ENCODE peak calls at places on chromosomes 11 and 22, in nine cellular contexts. R is stimulated activated CD4-positive, alpha-beta T cell treated with anti-CD3 and anti-CD28 coated beads, Interleukin-15, amount 100 ng/mL, for 24 hours; J is GM04504; Y is left lobe of liver; V is brain pericyte; Q is LHCN-M2; X is germinal center; U is activated CD8-positive, alpha-beta memory T cell treated with anti-CD3 and anti-CD28 coated beads for 4 hours; W is activated CD4-positive, alpha-beta T cell treated with anti-CD3 and anti-CD28 coated beads, Interleukin-2, amount 50 U/mL, for 1 hour. F is an unnamed sample.

GRCh38 chr11:116882386-116882785 is 45.0 kb upstream of the APOA1 start:
- DNase-seq in Y (no peak), X (no peak), W (no peak), J (peak), Q (peak), U (no peak), V (no peak), R (peak), F (no peak)

GRCh38 chr22:43319661-43320486 is 23.3 kb downstream of the SCUBE1 start:
- DNase-seq in W (no peak), U (no peak), X (no peak), R (no peak), Q (no peak), Y (no peak), V (no peak), J (no peak), F (no peak)

GRCh38 chr11:120667281-120667680 is 155.7 kb downstream of the GRIK4 start:
- DNase-seq in U (no peak), V (no peak), Y (no peak), J (no peak), Q (no peak), R (peak), W (no peak), X (no peak), F (no peak)

GRCh38 chr11:2741006-2741376 is 41.2 kb upstream of the KCNQ1OT1 start:
- DNase-seq in Y (no peak), X (no peak), V (no peak), U (no peak), R (no peak), Q (no peak), W (no peak), J (no peak), F (no peak)

GRCh38 chr22:20867179-20868099 is 8.6 kb downstream of the SNAP29 start:
- DNase-seq in X (no peak), J (no peak), V (no peak), R (no peak), Y (peak), U (no peak), W (no peak), Q (no peak), F (no peak)

GRCh38 chr22:25235547-25236290 is 16.3 kb downstream of the CRYBB2 start:
- DNase-seq in U (peak), X (peak), Q (peak), R (peak), W (peak), Y (peak), J (peak), V (no peak), F (no peak)

GRCh38 chr22:37353839-37354238 is 71.5 kb downstream of the CYTH4 start:
- DNase-seq in Y (no peak), W (no peak), X (no peak), V (no peak), Q (peak), U (no peak), R (no peak), J (no peak), F (no peak)

GRCh38 chr22:45888221-45889092 is 88.5 kb downstream of the WNT7B start:
- DNase-seq in U (no peak), Y (no peak), W (no peak), J (no peak), V (no peak), R (no peak), Q (no peak), X (no peak), F (no peak)

GRCh38 chr11:36165638-36166389 is 123.4 kb downstream of the COMMD9 start:
- DNase-seq in R (no peak), V (no peak), W (no peak), J (no peak), X (no peak), Q (no peak), Y (no peak), U (no peak), F (no peak)

GRCh38 chr22:26182723-26183122 is 13.5 kb downstream of the SEZ6L start:
- DNase-seq in R (no peak), V (no peak), Q (no peak), X (no peak), W (no peak), J (no peak), Y (no peak), U (no peak), F (no peak)

GRCh38 chr22:48538291-48538820 is 1289.3 kb downstream of the BRD1 start:
- DNase-seq in X (no peak), J (no peak), V (no peak), Y (no peak), U (no peak), W (no peak), Q (no peak), R (no peak), F (no peak)

GRCh38 chr11:94719864-94720263 is 48.3 kb upstream of the AMOTL1 start:
- DNase-seq in W (no peak), Y (no peak), R (no peak), V (no peak), U (no peak), J (no peak), Q (no peak), X (no peak), F (no peak)

GRCh38 chr11:13339196-13340153 is 61.9 kb downstream of the BMAL1 start:
- DNase-seq in J (peak), U (no peak), W (peak), X (no peak), Q (peak), R (peak), Y (peak), V (no peak), F (no peak)

GRCh38 chr22:26139320-26139719 is 29.9 kb upstream of the SEZ6L start:
- DNase-seq in Q (peak), Y (no peak), W (no peak), R (no peak), J (no peak), U (no peak), X (no peak), V (no peak), F (no peak)

GRCh38 chr11:1830500-1831223 is 4.1 kb upstream of the SYT8 start:
- DNase-seq in X (no peak), Q (no peak), V (no peak), Y (peak), J (no peak), R (no peak), W (no peak), U (no peak), F (no peak)

GRCh38 chr11:2837096-2837601 is 48.4 kb downstream of the CDKN1C start:
- DNase-seq in V (no peak), W (no peak), Q (peak), U (no peak), J (peak), R (no peak), Y (no peak), X (no peak), F (no peak)

GRCh38 chr11:41301023-41301422 is 158.4 kb downstream of the LRRC4C start:
- DNase-seq in R (no peak), J (no peak), V (no peak), Q (no peak), Y (no peak), U (no peak), W (no peak), X (no peak), F (no peak)

GRCh38 chr11:65329944-65330403 is 3.7 kb upstream of the DPF2 start:
- DNase-seq in R (peak), U (peak), Y (peak), V (no peak), X (peak), Q (peak), W (peak), J (peak), F (peak)

GRCh38 chr11:62595124-62595523 is 3.8 kb upstream of the TUT1 start:
- DNase-seq in R (no peak), Y (no peak), X (no peak), V (no peak), W (no peak), U (no peak), J (no peak), Q (no peak), F (no peak)

F was measured in SK-N-MC.